ENCODE peak calls at places on chromosomes 6 and 20, in six cellular contexts. B is fibroblast of pulmonary artery, Z is type B pancreatic cell, E is AG10803, F is MM.1S, J is mammary epithelial cell. V is an unnamed sample.

GRCh38 chr20:13340088-13340487 is 119.0 kb downstream of the ISM1 start:
- DNase-seq in B (no peak), Z (no peak), E (peak; percentile 48), F (no peak), J (peak; percentile 17), V (no peak)

GRCh38 chr6:4941782-4942672 is 61.8 kb downstream of the RPP40 start:
- DNase-seq in B (peak; percentile 88), Z (no peak), E (peak; percentile 97), F (peak; percentile 90), J (peak; percentile 97), V (no peak)

GRCh38 chr20:57659131-57659788 is 39.0 kb upstream of the ZBP1 start:
- DNase-seq in B (no peak), Z (peak; percentile 59), E (no peak), F (no peak), J (no peak), V (no peak)

GRCh38 chr6:5191222-5191621 is 69.5 kb downstream of the LYRM4 start:
- DNase-seq in B (peak; percentile 22), Z (no peak), E (no peak), F (no peak), J (no peak), V (no peak)

GRCh38 chr6:159105716-159106115 is 60.9 kb upstream of the TAGAP start:
- DNase-seq in B (no peak), Z (no peak), E (no peak), F (no peak), J (no peak), V (no peak)

GRCh38 chr20:51529758-51530157 is 12.8 kb downstream of the NFATC2 start:
- DNase-seq in B (no peak), Z (no peak), E (peak; percentile 31), F (no peak), J (no peak), V (no peak)

GRCh38 chr6:108108374-108108773 is 33.8 kb upstream of the OSTM1 start:
- DNase-seq in B (no peak), Z (no peak), E (no peak), F (no peak), J (no peak), V (no peak)

GRCh38 chr6:35136185-35136584 is 5.0 kb downstream of the TCP11 start:
- DNase-seq in B (no peak), Z (no peak), E (no peak), F (no peak), J (no peak), V (no peak)

GRCh38 chr6:74602206-74602605 is 603.6 kb downstream of the COL12A1 start:
- DNase-seq in B (no peak), Z (no peak), E (no peak), F (no peak), J (no peak), V (no peak)

GRCh38 chr6:786946-787763 is 94.2 kb upstream of the EXOC2 start:
- DNase-seq in B (peak; percentile 21), Z (no peak), E (no peak), F (peak; percentile 20), J (no peak), V (no peak)

GRCh38 chr20:4973330-4974097 is 27.8 kb downstream of the SLC23A2 start:
- DNase-seq in B (peak; percentile 76), Z (no peak), E (peak; percentile 87), F (peak; percentile 76), J (no peak), V (no peak)

GRCh38 chr6:23510778-23511510 is 615.1 kb upstream of the NRSN1 start:
- DNase-seq in B (no peak), Z (no peak), E (no peak), F (no peak), J (no peak), V (no peak)

GRCh38 chr6:146985111-146985510 is 219.1 kb upstream of the STXBP5 start:
- DNase-seq in B (no peak), Z (no peak), E (no peak), F (no peak), J (no peak), V (no peak)

GRCh38 chr6:106256201-106256968 is 69.2 kb downstream of the ATG5 start:
- DNase-seq in B (no peak), Z (no peak), E (peak; percentile 84), F (no peak), J (peak; percentile 44), V (no peak)

GRCh38 chr6:81744136-81744535 is 8.3 kb downstream of the TENT5A start:
- DNase-seq in B (no peak), Z (no peak), E (no peak), F (no peak), J (no peak), V (no peak)

GRCh38 chr20:24469116-24470030 is at the start of gene SYNDIG1:
- DNase-seq in B (no peak), Z (no peak), E (peak; percentile 22), F (peak; percentile 62), J (peak; percentile 20), V (peak; percentile 30)

GRCh38 chr6:7805828-7806227 is 79.9 kb downstream of the BMP6 start:
- DNase-seq in B (no peak), Z (no peak), E (peak; percentile 52), F (no peak), J (peak; percentile 2), V (no peak)

GRCh38 chr6:21594427-21595264 is 1.1 kb downstream of the SOX4 start:
- DNase-seq in B (peak; percentile 71), Z (peak; percentile 73), E (peak; percentile 63), F (peak; percentile 43), J (peak; percentile 60), V (peak; percentile 14)

GRCh38 chr6:13012271-13012670 is 295.7 kb downstream of the PHACTR1 start:
- DNase-seq in B (no peak), Z (no peak), E (no peak), F (no peak), J (no peak), V (no peak)

GRCh38 chr20:33411711-33412483 is 10.6 kb upstream of the CDK5RAP1 start:
- DNase-seq in B (no peak), Z (no peak), E (no peak), F (no peak), J (no peak), V (no peak)

GRCh38 chr6:166419717-166420116 is 37.0 kb upstream of the MPC1 start:
- DNase-seq in B (no peak), Z (no peak), E (no peak), F (no peak), J (no peak), V (no peak)

GRCh38 chr6:12528581-12529363 is 187.8 kb upstream of the PHACTR1 start:
- DNase-seq in B (no peak), Z (no peak), E (no peak), F (no peak), J (no peak), V (no peak)

GRCh38 chr6:31814677-31815024 is 432 bp downstream of the HSPA1L start:
- DNase-seq in B (peak; percentile 98), Z (no peak), E (peak; percentile 98), F (no peak), J (peak; percentile 98), V (peak; percentile 67)

GRCh38 chr6:146968041-146968760 is 236.0 kb upstream of the STXBP5 start:
- DNase-seq in B (peak; percentile 88), Z (no peak), E (peak; percentile 84), F (no peak), J (peak; percentile 65), V (no peak)

GRCh38 chr20:46545077-46545826 is 5.2 kb downstream of the OCSTAMP start:
- DNase-seq in B (peak; percentile 21), Z (no peak), E (peak; percentile 4), F (peak; percentile 92), J (no peak), V (no peak)

GRCh38 chr6:161444966-161445799 is 171.3 kb upstream of the AGPAT4 start:
- DNase-seq in B (no peak), Z (no peak), E (peak; percentile 48), F (no peak), J (no peak), V (no peak)

GRCh38 chr6:161446296-161446925 is 172.6 kb upstream of the AGPAT4 start:
- DNase-seq in B (no peak), Z (no peak), E (no peak), F (no peak), J (no peak), V (no peak)

GRCh38 chr6:161443868-161444267 is 170.0 kb upstream of the AGPAT4 start:
- DNase-seq in B (no peak), Z (no peak), E (peak; percentile 39), F (no peak), J (no peak), V (no peak)

GRCh38 chr6:161442381-161442858 is 168.6 kb upstream of the AGPAT4 start:
- DNase-seq in B (no peak), Z (no peak), E (no peak), F (no peak), J (no peak), V (no peak)

DNA sequence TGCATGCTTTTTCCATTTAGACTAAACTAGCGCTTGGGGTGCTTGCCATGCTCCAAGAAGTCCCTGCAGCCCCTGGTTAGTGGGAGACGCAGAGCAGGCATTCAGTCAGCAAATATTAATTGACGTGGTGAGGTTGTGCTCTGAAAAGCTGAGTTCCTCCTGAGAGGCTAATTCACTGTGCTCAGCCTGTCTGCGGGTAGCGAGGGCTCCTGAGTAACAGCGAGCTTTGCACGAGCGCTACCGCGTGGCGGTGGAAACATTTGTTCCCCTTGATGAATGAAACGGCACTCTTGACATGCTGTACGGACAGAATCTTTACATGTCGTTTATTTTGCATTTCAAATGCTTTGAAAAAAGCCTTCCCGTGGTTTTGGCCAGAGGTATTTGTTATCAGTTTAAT is 170.6 kb upstream of the AGPAT4 start:
- DNase-seq in B (peak; percentile 53), Z (no peak), E (peak; percentile 55), F (no peak), J (no peak), V (no peak)
- TF ChIP-seq CTCF in B (peak; percentile 13), Z (peak; percentile 37), E (peak; percentile 45), F (no peak), J (no peak), V (no peak)

GRCh38 chr20:973785-974194 is 28.3 kb downstream of the RSPO4 start:
- DNase-seq in B (peak; percentile 42), Z (no peak), E (peak; percentile 70), F (peak; percentile 70), J (peak; percentile 30), V (no peak)
- TF ChIP-seq CTCF in B (peak; percentile 41), Z (peak; percentile 64), E (peak; percentile 60), F (peak; percentile 68), J (peak; percentile 60), V (peak; percentile 53)

DNA sequence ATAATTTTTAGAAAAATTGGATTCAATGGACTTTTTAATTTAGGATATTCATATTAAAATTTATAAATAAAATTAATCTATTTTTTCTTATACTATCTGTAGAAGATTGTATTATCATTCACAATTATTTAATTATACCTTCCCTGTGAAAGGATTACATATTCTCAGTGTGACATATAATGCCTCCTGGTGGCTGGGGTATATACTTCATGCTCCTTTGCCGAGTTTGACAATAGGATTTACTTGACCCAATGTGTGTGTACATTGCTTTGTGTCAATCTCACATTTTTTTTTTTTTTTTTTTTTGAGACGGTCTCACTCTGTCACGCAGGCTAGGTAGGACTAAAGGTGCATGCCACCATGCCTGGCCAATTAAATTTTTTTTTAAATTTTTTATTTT is 230.0 kb upstream of the CHD6 start:
- DNase-seq in B (no peak), Z (no peak), E (no peak), F (no peak), J (no peak), V (no peak)
- TF ChIP-seq CTCF in B (no peak), Z (peak; percentile 58), E (no peak), F (peak; percentile 26), J (no peak), V (peak; percentile 17)

GRCh38 chr6:42086046-42086664 is 35.8 kb downstream of the TAF8 start:
- DNase-seq in B (no peak), Z (no peak), E (no peak), F (no peak), J (no peak), V (no peak)
- TF ChIP-seq CTCF in B (peak; percentile 20), Z (peak; percentile 43), E (peak; percentile 32), F (no peak), J (peak; percentile 41), V (peak; percentile 47)

V was measured in progenitor cell of endocrine pancreas.